ENCODE peak calls at places on chromosomes 6 and 20, in eight cellular contexts. I is AG04450; P is stomach; X is aorta; S is HL-60; K is CD8-positive, alpha-beta memory T cell; R is mesenchymal stem cell; N is sigmoid colon. H is an unnamed sample.

GRCh38 chr6:136967874-136968752 is 46.0 kb downstream of the SLC35D3 start:
- DNase-seq in R (peak; percentile 76), S (peak; percentile 45), I (peak; percentile 20), P (peak; percentile 86), K (peak; percentile 40), X (peak; percentile 63), N (peak; percentile 80), H (peak; percentile 77)

GRCh38 chr6:144580039-144580438 is 294.9 kb downstream of the UTRN start:
- DNase-seq in I (no peak), S (no peak), N (no peak), R (no peak), X (no peak), K (no peak), P (no peak), H (no peak)

GRCh38 chr20:12153616-12154015 is 235.9 kb downstream of the BTBD3 start:
- DNase-seq in N (no peak), K (no peak), P (no peak), R (peak; percentile 12), X (no peak), I (peak; percentile 6), S (no peak), H (no peak)

GRCh38 chr6:153131037-153131981 is at the start of gene RGS17:
- DNase-seq in I (peak; percentile 44), X (peak; percentile 78), P (peak; percentile 35), N (peak; percentile 77), R (peak; percentile 80), K (peak; percentile 23), S (peak; percentile 10), H (peak; percentile 65)

GRCh38 chr6:64874776-64875175 is 832.2 kb downstream of the EYS start:
- DNase-seq in R (no peak), I (no peak), X (no peak), P (no peak), K (no peak), N (no peak), S (no peak), H (no peak)

GRCh38 chr6:37725967-37726366 is 28.3 kb upstream of the MDGA1 start:
- DNase-seq in R (no peak), S (no peak), X (peak; percentile 6), K (no peak), P (no peak), N (no peak), I (no peak), H (peak; percentile 65)

GRCh38 chr6:116624036-116624805 is 7.9 kb downstream of the RSPH4A start:
- DNase-seq in I (no peak), X (no peak), R (no peak), S (no peak), K (no peak), N (no peak), P (no peak), H (no peak)

GRCh38 chr6:22809380-22809779 is 240.0 kb downstream of the HDGFL1 start:
- DNase-seq in R (no peak), I (no peak), X (no peak), P (no peak), S (no peak), K (no peak), N (no peak), H (no peak)

GRCh38 chr6:45608252-45608911 is 230.6 kb upstream of the SUPT3H start:
- DNase-seq in S (no peak), P (no peak), I (no peak), R (no peak), X (no peak), N (no peak), K (no peak), H (no peak)

GRCh38 chr6:131660195-131660594 is 23.1 kb downstream of the ENPP3 start:
- DNase-seq in S (peak; percentile 37), K (no peak), I (no peak), R (peak; percentile 54), P (no peak), X (no peak), N (no peak), H (peak; percentile 16)

GRCh38 chr20:51280047-51280446 is 257.1 kb upstream of the KCNG1 start:
- DNase-seq in K (no peak), S (no peak), X (no peak), I (no peak), N (no peak), R (no peak), P (no peak), H (no peak)

GRCh38 chr6:3334579-3334978 is 75.8 kb downstream of the PSMG4 start:
- DNase-seq in K (no peak), N (no peak), R (no peak), I (no peak), P (peak; percentile 85), X (no peak), S (no peak), H (no peak)

GRCh38 chr6:26389349-26389799 is 6.5 kb downstream of the BTN2A2 start:
- DNase-seq in X (no peak), N (no peak), K (no peak), P (no peak), I (no peak), R (no peak), S (peak; percentile 92), H (peak; percentile 25)
- H3K27ac ChIP-seq in X (no peak overlapping the region), N (no peak overlapping the region), K (no peak overlapping the region), P (no peak overlapping the region), I (no peak overlapping the region), R (peak overlapping the region; percentile 49), S (no peak overlapping the region), H (no peak overlapping the region)

GRCh38 chr6:34146021-34146782 is at the start of gene GRM4:
- DNase-seq in K (no peak), P (no peak), R (no peak), S (no peak), N (peak; percentile 55), I (no peak), X (no peak), H (no peak)

GRCh38 chr6:34143884-34144580 is 1.9 kb downstream of the GRM4 start:
- DNase-seq in P (no peak), K (peak; percentile 15), I (no peak), S (no peak), X (peak; percentile 44), R (peak; percentile 18), N (no peak), H (peak; percentile 58)

GRCh38 chr6:34144581-34145160 is 1.2 kb downstream of the GRM4 start:
- DNase-seq in I (no peak), K (no peak), R (peak; percentile 3), N (no peak), P (no peak), S (no peak), X (peak; percentile 42), H (no peak)

GRCh38 chr6:34146801-34147592 is 1.1 kb upstream of the GRM4 start:
- DNase-seq in S (no peak), I (no peak), R (no peak), N (peak; percentile 21), K (no peak), P (no peak), X (no peak), H (no peak)

DNA sequence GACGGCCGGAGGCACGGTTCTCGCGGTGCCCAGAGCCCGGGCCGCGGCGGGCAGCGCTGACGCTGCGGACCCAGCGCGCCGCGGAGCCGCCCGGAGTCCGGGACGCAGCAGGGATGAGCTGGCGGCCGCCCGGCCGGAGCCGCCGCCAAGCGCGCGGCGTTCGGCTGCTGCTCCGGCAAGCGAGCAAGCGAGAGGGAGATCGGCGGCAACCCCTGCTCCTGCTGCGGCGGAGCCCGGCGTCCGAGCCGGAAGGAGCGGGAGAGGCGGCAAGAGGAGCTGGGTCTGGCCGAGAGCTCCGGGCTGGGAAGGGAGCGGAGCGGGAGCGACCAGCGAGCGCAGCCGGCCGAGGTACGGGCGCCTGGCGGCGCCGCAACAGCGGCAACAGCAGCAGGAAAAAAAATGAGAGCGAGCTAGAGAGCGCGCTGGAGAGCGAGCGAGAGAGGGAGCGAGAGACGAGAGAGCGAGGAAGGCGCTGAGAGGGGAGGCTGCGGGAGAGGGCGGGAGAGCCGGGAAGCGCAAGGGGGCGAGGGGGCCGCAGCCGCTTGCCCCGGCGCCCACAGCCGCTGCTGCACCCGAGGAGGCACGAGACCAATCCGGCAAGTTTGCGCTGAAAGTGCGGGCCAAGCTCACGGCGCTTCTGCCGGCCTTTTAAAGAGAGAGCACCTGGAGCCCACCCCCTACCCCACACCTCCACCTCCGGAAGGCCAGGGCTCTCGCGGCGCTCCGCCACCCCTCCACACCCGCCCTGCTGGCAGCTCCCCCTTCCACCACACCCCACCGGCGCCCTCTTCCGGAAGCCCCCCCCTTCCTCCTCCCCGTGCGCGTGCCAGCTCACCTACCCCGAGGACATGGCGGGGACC is 496 bp downstream of the GRM4 start:
- DNase-seq in I (no peak), S (peak; percentile 8), P (no peak), R (peak; percentile 61), N (peak; percentile 56), X (peak; percentile 46), K (peak; percentile 10), H (peak; percentile 37)
- H3K27ac ChIP-seq in I (no peak overlapping the region), S (no peak overlapping the region), P (no peak overlapping the region), R (no peak overlapping the region), N (no peak overlapping the region), X (no peak overlapping the region), K (no peak overlapping the region), H (peak overlapping the region; percentile 68)

DNA sequence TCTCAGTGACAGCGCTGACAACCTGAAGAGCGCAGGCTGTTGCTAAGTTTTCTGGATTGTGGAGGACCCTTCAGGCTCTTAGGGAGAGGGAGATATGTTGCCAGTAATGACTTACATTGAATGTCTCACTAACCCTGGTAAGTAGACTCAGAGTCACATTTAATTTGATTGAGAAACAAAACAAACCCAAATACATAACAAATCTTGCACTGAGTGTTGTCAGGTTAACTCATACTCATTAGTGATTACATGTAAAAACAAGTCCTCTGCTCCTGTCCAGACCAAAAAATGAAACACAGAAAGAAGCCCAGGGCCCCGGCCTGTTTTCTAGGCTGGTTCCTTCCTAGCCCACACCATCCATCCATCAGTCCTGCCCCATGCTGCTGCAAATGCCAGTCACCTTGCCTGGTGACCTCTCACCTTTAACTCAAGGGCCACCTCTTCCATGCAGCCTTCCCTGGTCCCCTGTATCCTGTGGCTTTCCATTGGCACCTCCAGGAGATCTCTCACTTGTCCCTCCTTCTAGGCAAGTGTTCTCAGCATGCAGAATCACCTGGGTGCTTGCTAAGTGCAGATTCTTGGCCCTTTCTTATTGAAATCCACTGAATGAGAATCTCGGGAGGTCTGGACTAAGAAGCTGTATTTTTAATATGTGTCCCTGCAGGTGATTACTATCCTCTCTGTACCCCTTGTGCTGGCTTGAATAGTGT is 34.7 kb upstream of the ERVFRD-1 start:
- DNase-seq in X (no peak), K (no peak), I (no peak), N (no peak), P (no peak), R (no peak), S (no peak), H (no peak)
- H3K27ac ChIP-seq in X (no peak overlapping the region), K (no peak overlapping the region), I (no peak overlapping the region), N (no peak overlapping the region), P (no peak overlapping the region), R (no peak overlapping the region), S (no peak overlapping the region), H (peak overlapping the region; percentile 89)

DNA sequence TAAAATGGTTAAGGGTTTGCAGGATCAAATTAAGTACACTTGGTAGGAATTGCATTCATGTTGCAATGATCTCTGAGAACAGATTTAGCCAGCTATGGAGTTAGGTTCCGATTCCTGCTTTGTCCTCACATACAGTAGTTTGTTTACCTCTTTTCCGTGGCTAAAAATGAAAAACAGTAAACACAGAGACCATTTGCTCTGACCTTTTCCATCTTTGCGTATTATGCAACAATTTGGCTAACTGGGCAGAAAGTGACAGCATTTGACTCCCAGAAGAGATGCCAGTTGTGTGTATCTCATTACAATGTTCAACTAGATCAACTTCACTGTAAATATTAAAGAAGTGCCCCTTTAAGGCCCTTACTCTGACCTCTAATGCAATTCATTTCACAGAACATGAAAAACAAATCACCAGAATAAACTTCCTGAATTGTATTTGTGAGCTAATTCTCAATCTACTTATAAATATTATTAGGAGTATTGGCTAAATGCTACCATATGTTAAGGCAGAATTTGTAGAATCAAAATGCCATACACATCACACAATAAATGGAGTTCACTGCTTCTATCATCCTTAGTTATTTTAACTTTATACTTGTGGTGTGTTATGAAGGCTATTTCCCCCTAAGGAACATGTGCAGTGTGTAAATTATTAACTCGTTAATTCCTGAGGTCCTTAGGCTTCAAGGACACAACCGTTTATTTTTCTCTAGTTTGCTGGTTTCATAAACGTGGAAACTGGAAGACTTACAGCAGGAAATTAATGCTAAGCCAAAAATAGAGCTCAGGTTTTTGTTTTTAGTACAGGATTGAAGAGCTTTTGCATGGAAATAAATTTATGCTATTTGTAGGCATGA is 380.7 kb upstream of the CITED2 start:
- DNase-seq in K (no peak), R (peak; percentile 61), N (no peak), I (no peak), P (no peak), X (no peak), S (no peak), H (no peak)
- H3K27ac ChIP-seq in K (no peak overlapping the region), R (peak overlapping the region; percentile 63), N (no peak overlapping the region), I (no peak overlapping the region), P (no peak overlapping the region), X (no peak overlapping the region), S (no peak overlapping the region), H (peak overlapping the region; percentile 40)